ENCODE peak calls at places on chromosomes 5 and 9, in four cellular contexts. U is CD4-positive, alpha-beta T cell; W is left cardiac atrium; T is HEK293T. X is an unnamed sample.

GRCh38 chr9:85978496-85978895 is 37.5 kb downstream of the NAA35 start:
- DNase-seq in U (no peak), T (no peak), W (no peak), X (no peak)

GRCh38 chr5:126883801-126884200 is 106.9 kb downstream of the LMNB1 start:
- DNase-seq in W (no peak), U (no peak), T (no peak), X (no peak)

GRCh38 chr9:108439967-108440366 is 415.8 kb downstream of the ACTL7B start:
- DNase-seq in T (no peak), U (no peak), W (no peak), X (no peak)

GRCh38 chr5:134141346-134142050 is 27.0 kb downstream of the TCF7 start:
- DNase-seq in T (no peak), U (peak), W (peak), X (no peak)

GRCh38 chr5:181098642-181099452 is 32.1 kb downstream of the OR2V1 start:
- DNase-seq in U (no peak), W (no peak), T (no peak), X (no peak)

GRCh38 chr9:83508072-83508471 is 30.1 kb downstream of the FRMD3 start:
- DNase-seq in U (no peak), T (no peak), W (no peak), X (no peak)

GRCh38 chr5:58672521-58672920 is 89.6 kb downstream of the RAB3C start:
- DNase-seq in W (no peak), U (no peak), T (no peak), X (no peak)

GRCh38 chr9:72400866-72401265 is 35.9 kb upstream of the ZFAND5 start:
- DNase-seq in W (no peak), T (no peak), U (no peak), X (no peak)